ENCODE peak calls at places on chromosomes 11 and 22, in ten cellular contexts. K is tibial artery; U is fibroblast of lung; F is CD4-positive, CD25-positive, alpha-beta regulatory T cell; R is mammary epithelial cell; P is kidney; I is right atrium auricular region; T is MM.1S; W is SK-N-MC; S is choroid plexus epithelial cell. E is an unnamed sample.

GRCh38 chr11:120682026-120682649 is 170.6 kb downstream of the GRIK4 start:
- DNase-seq in K (no peak), U (no peak), F (no peak), R (no peak), P (no peak), I (no peak), T (no peak), W (no peak), S (no peak), E (no peak)

GRCh38 chr22:35683560-35683959 is 34.1 kb upstream of the APOL5 start:
- DNase-seq in K (no peak), U (no peak), F (no peak), R (no peak), P (no peak), I (no peak), T (no peak), W (no peak), S (no peak), E (no peak)

GRCh38 chr22:45952151-45952550 is 24.8 kb downstream of the WNT7B start:
- DNase-seq in K (no peak), U (no peak), F (no peak), R (no peak), P (no peak), I (no peak), T (no peak), W (no peak), S (no peak), E (no peak)

GRCh38 chr22:32804823-32805585 is 3.5 kb downstream of the TIMP3 start:
- DNase-seq in K (no peak), U (peak), F (no peak), R (no peak), P (no peak), I (no peak), T (no peak), W (no peak), S (no peak), E (no peak)

GRCh38 chr11:108635106-108635505 is 29.8 kb upstream of the DDX10 start:
- DNase-seq in K (no peak), U (no peak), F (no peak), R (peak), P (no peak), I (no peak), T (no peak), W (no peak), S (no peak), E (no peak)

GRCh38 chr22:31046591-31047226 is 34.4 kb upstream of the SMTN start:
- DNase-seq in K (peak), U (peak), F (no peak), R (no peak), P (peak), I (peak), T (no peak), W (no peak), S (peak), E (no peak)

GRCh38 chr11:65863889-65864757 is 3.9 kb downstream of the MUS81 start:
- DNase-seq in K (no peak), U (no peak), F (no peak), R (no peak), P (peak), I (no peak), T (no peak), W (no peak), S (peak), E (no peak)

GRCh38 chr22:36027579-36027959 is 1.1 kb downstream of the RBFOX2 start:
- DNase-seq in K (peak), U (no peak), F (no peak), R (peak), P (no peak), I (no peak), T (no peak), W (no peak), S (no peak), E (no peak)

GRCh38 chr11:108019870-108020540 is 11.3 kb downstream of the CUL5 start:
- DNase-seq in K (no peak), U (peak), F (no peak), R (no peak), P (no peak), I (no peak), T (no peak), W (no peak), S (peak), E (peak)

GRCh38 chr22:40323681-40324083 is 22.6 kb upstream of the ADSL start:
- DNase-seq in K (no peak), U (no peak), F (no peak), R (no peak), P (no peak), I (no peak), T (no peak), W (no peak), S (no peak), E (no peak)

GRCh38 chr11:8545698-8546366 is 48.2 kb downstream of the STK33 start:
- DNase-seq in K (no peak), U (no peak), F (no peak), R (peak), P (no peak), I (no peak), T (no peak), W (no peak), S (no peak), E (no peak)

GRCh38 chr11:121321614-121322243 is 29.2 kb downstream of the SC5D start:
- DNase-seq in K (peak), U (peak), F (no peak), R (peak), P (no peak), I (no peak), T (no peak), W (no peak), S (peak), E (no peak)

GRCh38 chr11:10139656-10140055 is 154.4 kb downstream of the SBF2 start:
- DNase-seq in K (no peak), U (peak), F (no peak), R (peak), P (no peak), I (no peak), T (no peak), W (no peak), S (peak), E (peak)

GRCh38 chr11:96738311-96738710 is 348.5 kb downstream of the JRKL start:
- DNase-seq in K (no peak), U (no peak), F (no peak), R (no peak), P (no peak), I (no peak), T (no peak), W (no peak), S (no peak), E (no peak)

GRCh38 chr11:66996609-66997273 is 21.6 kb downstream of the C11orf86 start:
- DNase-seq in K (no peak), U (peak), F (no peak), R (no peak), P (peak), I (peak), T (no peak), W (no peak), S (peak), E (peak)

GRCh38 chr22:45869448-45869847 is 107.5 kb downstream of the WNT7B start:
- DNase-seq in K (no peak), U (no peak), F (no peak), R (no peak), P (no peak), I (peak), T (no peak), W (no peak), S (no peak), E (no peak)

GRCh38 chr11:86891020-86891419 is 64.2 kb downstream of the FZD4 start:
- DNase-seq in K (no peak), U (no peak), F (no peak), R (no peak), P (no peak), I (no peak), T (no peak), W (no peak), S (no peak), E (no peak)

GRCh38 chr11:134741453-134742227 is 329.6 kb upstream of the B3GAT1 start:
- DNase-seq in K (no peak), U (peak), F (no peak), R (no peak), P (no peak), I (no peak), T (no peak), W (no peak), S (peak), E (no peak)

GRCh38 chr11:65316311-65316978 is 1.8 kb downstream of the CDC42EP2 start:
- DNase-seq in K (peak), U (peak), F (no peak), R (peak), P (no peak), I (peak), T (no peak), W (no peak), S (peak), E (peak)

GRCh38 chr22:44497218-44497903 is 672 bp downstream of the RTL6 start:
- DNase-seq in K (no peak), U (peak), F (no peak), R (peak), P (peak), I (peak), T (no peak), W (no peak), S (peak), E (no peak)

GRCh38 chr22:24141586-24141985 is 39.7 kb upstream of the SUSD2 start:
- DNase-seq in K (no peak), U (peak), F (no peak), R (peak), P (no peak), I (no peak), T (peak), W (no peak), S (peak), E (no peak)

GRCh38 chr22:30694171-30694637 is 470 bp upstream of the OSBP2 start:
- DNase-seq in K (no peak), U (peak), F (peak), R (peak), P (peak), I (no peak), T (peak), W (no peak), S (no peak), E (no peak)

GRCh38 chr22:42180349-42180842 is 49.8 kb upstream of the CYP2D6 start:
- DNase-seq in K (peak), U (peak), F (peak), R (no peak), P (no peak), I (peak), T (no peak), W (no peak), S (no peak), E (no peak)

GRCh38 chr11:122202951-122203456 is 87.0 kb upstream of the BLID start:
- DNase-seq in K (peak), U (peak), F (no peak), R (peak), P (peak), I (peak), T (peak), W (no peak), S (peak), E (no peak)

GRCh38 chr11:120188831-120189455 is 21.9 kb upstream of the OAF start:
- DNase-seq in K (no peak), U (no peak), F (no peak), R (no peak), P (no peak), I (no peak), T (no peak), W (no peak), S (no peak), E (no peak)

GRCh38 chr11:119680899-119681370 is 48.1 kb downstream of the NECTIN1 start:
- DNase-seq in K (no peak), U (peak), F (no peak), R (no peak), P (peak), I (no peak), T (no peak), W (no peak), S (no peak), E (no peak)

GRCh38 chr11:18361154-18361553 is 33.2 kb upstream of the LDHA start:
- DNase-seq in K (no peak), U (no peak), F (no peak), R (no peak), P (no peak), I (no peak), T (no peak), W (no peak), S (no peak), E (no peak)

GRCh38 chr11:103988595-103988969 is 47.9 kb upstream of the DDI1 start:
- DNase-seq in K (no peak), U (peak), F (no peak), R (peak), P (no peak), I (no peak), T (no peak), W (no peak), S (peak), E (no peak)

GRCh38 chr11:6650980-6651379 is 4.6 kb downstream of the DCHS1 start:
- DNase-seq in K (no peak), U (no peak), F (no peak), R (no peak), P (no peak), I (no peak), T (no peak), W (no peak), S (no peak), E (no peak)

GRCh38 chr22:27997538-27997937 is 78.5 kb upstream of the PITPNB start:
- DNase-seq in K (no peak), U (no peak), F (no peak), R (no peak), P (peak), I (no peak), T (no peak), W (no peak), S (no peak), E (peak)

GRCh38 chr11:129278586-129279319 is 86.6 kb upstream of the ARHGAP32 start:
- DNase-seq in K (no peak), U (no peak), F (no peak), R (peak), P (no peak), I (no peak), T (peak), W (no peak), S (no peak), E (no peak)

GRCh38 chr11:19934828-19935259 is 222.2 kb downstream of the NAV2 start:
- DNase-seq in K (peak), U (peak), F (no peak), R (peak), P (no peak), I (no peak), T (no peak), W (no peak), S (peak), E (peak)
- H3K4me3 ChIP-seq in K (no peak), U (no peak), F (no peak), R (no peak), P (no peak), I (no peak), T (no peak), W (no peak), S (no peak), E (no peak)

DNA sequence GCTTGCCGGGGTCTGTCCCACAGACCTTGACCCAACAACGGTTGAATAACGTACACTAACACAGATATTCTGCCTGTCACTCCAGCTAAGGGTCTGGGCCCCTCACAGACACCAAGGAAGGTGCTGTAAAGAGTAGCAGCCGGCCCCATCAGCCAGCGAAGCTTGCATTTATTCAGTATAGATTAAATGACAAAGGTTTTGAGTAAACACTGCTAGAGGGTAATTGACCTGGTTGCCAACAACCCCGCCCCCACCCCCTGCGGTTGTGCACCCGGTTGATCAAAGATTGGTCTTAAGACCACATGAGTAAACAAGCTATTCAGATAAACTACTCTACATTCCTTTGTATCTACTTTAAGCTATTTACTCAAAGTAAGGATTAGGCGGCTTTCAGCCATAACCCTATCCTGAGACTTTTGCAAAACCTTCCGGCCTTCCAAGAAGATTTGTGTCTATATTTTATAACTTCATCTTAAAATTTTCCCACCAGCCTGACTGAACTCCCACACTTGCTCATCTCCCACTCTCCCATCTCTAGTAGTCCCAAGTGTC is 4.8 kb upstream of the CKAP5 start:
- DNase-seq in K (no peak), U (no peak), F (no peak), R (no peak), P (no peak), I (no peak), T (no peak), W (no peak), S (no peak), E (no peak)
- H3K4me3 ChIP-seq in K (no peak), U (no peak), F (no peak), R (no peak), P (no peak), I (no peak), T (no peak), W (no peak), S (no peak), E (no peak)

DNA sequence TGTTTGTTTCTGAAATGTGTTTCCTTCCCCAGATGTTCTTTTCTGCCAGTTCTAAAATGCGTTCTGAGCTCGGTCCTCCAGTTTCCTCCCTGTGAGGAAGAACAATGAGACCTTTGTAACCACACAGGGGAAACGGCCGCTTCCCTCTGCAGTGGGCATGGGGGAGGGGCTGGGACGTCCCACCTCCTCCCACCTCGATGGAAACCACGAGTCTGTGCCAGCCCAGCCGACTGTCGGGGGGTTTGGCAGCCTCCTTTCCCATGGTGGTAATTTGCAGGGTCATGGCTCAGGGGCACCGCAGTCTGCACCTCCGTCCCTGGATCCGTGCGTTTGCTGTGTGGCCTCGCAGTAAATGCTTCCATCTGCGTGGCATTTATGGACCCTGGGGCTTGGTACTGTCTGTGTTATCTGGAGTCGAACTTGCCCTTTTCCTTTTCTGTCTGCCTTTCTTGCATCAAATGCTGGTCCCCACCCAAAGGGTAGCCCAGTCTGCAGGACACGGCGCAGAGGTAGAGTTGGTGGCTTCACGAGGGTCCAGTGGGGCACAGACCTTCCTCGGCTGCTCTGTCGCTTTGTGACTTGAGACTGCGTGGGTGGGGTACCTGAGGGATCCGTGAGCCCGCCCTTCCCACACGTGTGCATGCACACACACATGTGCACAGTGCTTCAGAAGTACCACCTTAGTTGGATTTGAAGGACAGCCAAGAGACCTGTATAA is 16.1 kb downstream of the LRP5 start:
- DNase-seq in K (no peak), U (no peak), F (no peak), R (peak), P (peak), I (no peak), T (no peak), W (no peak), S (no peak), E (no peak)
- H3K4me3 ChIP-seq in K (no peak), U (no peak), F (no peak), R (no peak), P (no peak), I (no peak), T (no peak), W (no peak), S (no peak), E (no peak)

GRCh38 chr11:69297926-69298777 is 4.2 kb downstream of the MYEOV start:
- DNase-seq in K (peak), U (peak), F (no peak), R (peak), P (peak), I (peak), T (peak), W (no peak), S (peak), E (no peak)
- H3K4me3 ChIP-seq in K (peak), U (no peak), F (peak), R (no peak), P (peak), I (no peak), T (peak), W (peak), S (peak), E (no peak)

GRCh38 chr11:3049430-3050243 is 7.6 kb downstream of the CARS1 start:
- DNase-seq in K (peak), U (peak), F (peak), R (peak), P (peak), I (peak), T (peak), W (no peak), S (peak), E (peak)
- H3K4me3 ChIP-seq in K (no peak), U (no peak), F (no peak), R (no peak), P (no peak), I (no peak), T (peak), W (peak), S (no peak), E (peak)

DNA sequence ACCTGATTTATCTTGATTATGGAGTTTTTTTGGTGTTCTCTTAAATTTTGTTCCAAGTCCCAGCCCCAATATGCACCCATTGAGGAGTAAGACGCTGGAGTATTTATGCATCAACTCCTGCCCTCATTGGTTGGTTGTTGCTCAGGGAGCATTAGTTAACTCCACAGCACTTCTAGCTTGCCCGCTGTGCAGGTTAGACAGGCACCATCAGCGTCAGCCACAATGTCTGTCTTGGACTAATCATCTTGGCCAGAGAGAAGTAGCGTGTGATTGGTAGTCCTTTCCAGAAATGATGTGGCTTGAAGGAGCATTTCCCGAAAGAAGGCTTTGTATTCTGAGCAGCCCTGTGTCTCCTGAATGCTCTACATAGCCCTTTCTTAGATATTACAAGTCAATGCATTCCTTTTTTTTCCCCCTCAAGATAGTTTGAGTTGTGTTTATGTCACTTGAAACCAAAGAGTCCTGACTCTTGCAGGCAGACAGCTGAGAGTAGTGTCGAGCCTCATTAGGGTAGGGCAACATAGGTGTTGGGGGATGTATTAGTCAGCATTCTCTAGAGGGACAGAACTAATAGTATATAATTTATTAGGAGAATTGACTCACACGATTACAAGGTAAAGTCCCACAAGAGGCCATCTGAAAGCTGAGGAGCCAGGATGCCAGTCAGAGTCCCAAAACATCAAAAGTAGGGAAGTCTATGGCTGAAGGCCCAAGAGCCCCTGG is 94.6 kb upstream of the RCN1 start:
- DNase-seq in K (no peak), U (no peak), F (no peak), R (no peak), P (no peak), I (no peak), T (no peak), W (no peak), S (no peak), E (no peak)
- H3K4me3 ChIP-seq in K (no peak), U (no peak), F (peak), R (no peak), P (no peak), I (no peak), T (no peak), W (no peak), S (no peak), E (no peak)